ENCODE peak calls at places on chromosome 1, in four cellular contexts. W is CD4-positive, alpha-beta memory T cell; O is HCT116; J is fibroblast of pulmonary artery. G is an unnamed sample.

GRCh38 chr1:71492298-71493041 is 411.6 kb upstream of the ZRANB2 start:
- DNase-seq in O (no peak), W (no peak), J (peak), G (peak)

GRCh38 chr1:99728494-99729235 is 37.8 kb downstream of the FRRS1 start:
- DNase-seq in O (peak), J (peak), W (no peak), G (no peak)

GRCh38 chr1:164713446-164714204 is 154.6 kb downstream of the PBX1 start:
- DNase-seq in J (no peak), W (no peak), O (no peak), G (no peak)

GRCh38 chr1:247456024-247456423 is 1.9 kb downstream of the OR2B11 start:
- DNase-seq in O (no peak), J (no peak), W (no peak), G (no peak)

GRCh38 chr1:186974774-186975181 is 146.0 kb downstream of the PLA2G4A start:
- DNase-seq in J (peak), O (no peak), W (no peak), G (peak)

GRCh38 chr1:28954126-28954525 is 39.8 kb downstream of the EPB41 start:
- DNase-seq in W (no peak), O (no peak), J (no peak), G (no peak)

GRCh38 chr1:108016451-108016920 is 51.5 kb upstream of the VAV3 start:
- DNase-seq in O (no peak), J (peak), W (no peak), G (peak)

GRCh38 chr1:90925928-90926869 is 95.6 kb downstream of the ZNF644 start:
- DNase-seq in J (peak), W (no peak), O (no peak), G (peak)

GRCh38 chr1:228486596-228487335 is 416 bp upstream of the RNF187 start:
- DNase-seq in O (peak), J (peak), W (peak), G (peak)

GRCh38 chr1:154812911-154813816 is 56.9 kb downstream of the KCNN3 start:
- DNase-seq in W (no peak), O (no peak), J (peak), G (peak)

GRCh38 chr1:101312192-101312591 is 75.4 kb downstream of the S1PR1 start:
- DNase-seq in W (no peak), O (no peak), J (no peak), G (no peak)

GRCh38 chr1:205287723-205288122 is 33.8 kb downstream of the NUAK2 start:
- DNase-seq in J (no peak), W (no peak), O (no peak), G (no peak)

GRCh38 chr1:151616505-151616849 is 4.6 kb downstream of the SNX27 start:
- DNase-seq in W (no peak), O (no peak), J (no peak), G (peak)

GRCh38 chr1:31198591-31198990 is 41.1 kb downstream of the NKAIN1 start:
- DNase-seq in O (no peak), W (no peak), J (no peak), G (no peak)

GRCh38 chr1:3391711-3392110 is 62.8 kb upstream of the ARHGEF16 start:
- DNase-seq in J (no peak), W (no peak), O (no peak), G (no peak)

GRCh38 chr1:4692437-4692836 is 38.0 kb downstream of the AJAP1 start:
- DNase-seq in J (no peak), W (no peak), O (no peak), G (no peak)

GRCh38 chr1:59999746-60000145 is 73.2 kb upstream of the CYP2J2 start:
- DNase-seq in W (no peak), O (no peak), J (no peak), G (no peak)

GRCh38 chr1:86207323-86207722 is 50.8 kb upstream of the COL24A1 start:
- DNase-seq in W (no peak), J (peak), O (no peak), G (no peak)

GRCh38 chr1:54121482-54122130 is 31.2 kb downstream of the CDCP2 start:
- DNase-seq in O (peak), W (peak), J (peak), G (peak)

GRCh38 chr1:76854255-76854654 is 13.0 kb upstream of the ST6GALNAC5 start:
- DNase-seq in O (no peak), J (no peak), W (no peak), G (no peak)

GRCh38 chr1:240691521-240692338 is 79.8 kb upstream of the GREM2 start:
- DNase-seq in O (no peak), J (peak), W (peak), G (peak)

GRCh38 chr1:151947140-151947539 is 37.8 kb upstream of the THEM4 start:
- DNase-seq in O (no peak), J (no peak), W (no peak), G (no peak)

GRCh38 chr1:76659171-76659940 is 207.9 kb upstream of the ST6GALNAC5 start:
- DNase-seq in O (no peak), J (no peak), W (no peak), G (no peak)

GRCh38 chr1:181669209-181669608 is 185.9 kb downstream of the CACNA1E start:
- DNase-seq in O (no peak), J (no peak), W (no peak), G (no peak)

GRCh38 chr1:36387141-36387949 is 1.6 kb upstream of the STK40 start:
- DNase-seq in O (no peak), W (no peak), J (peak), G (peak)

GRCh38 chr1:209651148-209651547 is 1.1 kb downstream of the LAMB3 start:
- DNase-seq in O (peak), W (no peak), J (peak), G (peak)

GRCh38 chr1:178094752-178095645 is 1.1 kb downstream of the RASAL2 start:
- DNase-seq in O (no peak), J (peak), W (no peak), G (peak)

GRCh38 chr1:196366817-196367495 is 241.3 kb downstream of the KCNT2 start:
- DNase-seq in J (peak), O (no peak), W (no peak), G (no peak)

GRCh38 chr1:92804721-92805169 is 19.8 kb upstream of the EVI5 start:
- DNase-seq in W (peak), O (peak), J (peak), G (peak)

DNA sequence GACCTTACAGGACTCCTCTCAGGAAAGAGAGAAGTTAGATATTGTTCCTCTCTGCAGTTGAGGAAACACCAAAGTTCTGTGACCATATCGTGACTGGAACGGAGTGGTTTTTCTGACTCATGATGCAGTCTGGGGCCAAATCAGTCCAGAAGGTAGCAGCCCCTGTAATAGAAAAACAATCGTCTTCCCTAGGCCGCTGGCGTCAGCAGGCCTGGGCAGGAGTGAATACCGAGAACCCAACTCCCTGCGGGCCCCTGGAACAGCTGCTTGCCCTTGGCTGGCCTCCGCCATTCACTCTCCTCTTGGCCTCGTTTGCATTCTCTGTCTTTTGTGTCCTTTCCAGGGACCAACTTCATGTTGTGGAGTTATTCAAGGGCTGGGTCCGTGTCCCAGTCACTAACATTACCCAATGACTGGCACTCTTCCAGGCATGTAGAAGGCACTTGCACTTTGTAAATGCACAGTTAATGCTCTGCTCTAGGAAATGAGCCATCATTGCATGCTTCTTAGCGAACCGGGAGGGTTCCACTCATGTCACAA is 10.9 kb upstream of the CD101 start:
- DNase-seq in J (peak), W (no peak), O (no peak), G (no peak)
- H3K4me3 ChIP-seq in J (no peak), W (no peak), O (no peak), G (no peak)

DNA sequence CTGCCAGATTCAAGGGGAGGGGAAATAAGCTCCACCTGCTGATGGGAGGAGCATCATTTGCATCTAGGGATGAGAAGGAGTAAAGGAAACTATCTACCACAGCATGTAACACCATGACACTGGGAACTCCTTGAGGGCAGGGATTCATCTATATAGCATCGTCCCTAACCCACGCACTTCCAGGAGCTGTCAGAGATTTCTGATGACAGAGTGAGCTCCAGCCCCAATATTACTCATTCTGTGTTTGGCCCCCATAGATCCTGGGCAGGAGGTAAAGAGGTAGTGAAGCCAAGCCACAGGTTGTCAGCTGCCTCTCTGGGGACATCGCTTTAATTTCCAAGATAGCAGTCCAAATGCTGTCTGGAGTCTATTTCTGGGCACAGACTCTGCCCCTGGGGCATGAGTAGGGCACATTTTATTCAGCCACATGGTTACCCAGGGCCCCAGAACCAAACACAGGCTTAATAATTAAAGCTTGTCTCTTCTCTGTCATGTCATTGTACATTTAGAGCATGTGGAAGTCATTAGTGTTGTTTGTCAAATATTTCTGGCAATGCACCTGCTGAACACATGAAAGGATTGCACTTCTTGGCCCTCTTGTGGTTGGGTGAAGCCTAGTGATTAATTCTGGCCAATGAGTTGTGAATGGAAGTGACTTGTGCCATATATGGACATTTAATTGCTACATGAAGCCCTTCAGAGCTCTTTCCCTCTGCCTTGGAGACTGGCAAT is 105.9 kb upstream of the POU3F1 start:
- DNase-seq in J (no peak), O (no peak), W (no peak), G (no peak)
- H3K4me3 ChIP-seq in J (no peak), O (no peak), W (no peak), G (no peak)

GRCh38 chr1:203289982-203290260 is 15.4 kb upstream of the BTG2 start:
- DNase-seq in W (no peak), J (no peak), O (no peak), G (no peak)

GRCh38 chr1:203287896-203288295 is 17.4 kb upstream of the BTG2 start:
- DNase-seq in J (no peak), O (no peak), W (no peak), G (no peak)

GRCh38 chr1:203288351-203288894 is 16.9 kb upstream of the BTG2 start:
- DNase-seq in W (no peak), O (no peak), J (no peak), G (no peak)

GRCh38 chr1:203290261-203291089 is 14.8 kb upstream of the BTG2 start:
- DNase-seq in W (peak), O (no peak), J (peak), G (peak)

DNA sequence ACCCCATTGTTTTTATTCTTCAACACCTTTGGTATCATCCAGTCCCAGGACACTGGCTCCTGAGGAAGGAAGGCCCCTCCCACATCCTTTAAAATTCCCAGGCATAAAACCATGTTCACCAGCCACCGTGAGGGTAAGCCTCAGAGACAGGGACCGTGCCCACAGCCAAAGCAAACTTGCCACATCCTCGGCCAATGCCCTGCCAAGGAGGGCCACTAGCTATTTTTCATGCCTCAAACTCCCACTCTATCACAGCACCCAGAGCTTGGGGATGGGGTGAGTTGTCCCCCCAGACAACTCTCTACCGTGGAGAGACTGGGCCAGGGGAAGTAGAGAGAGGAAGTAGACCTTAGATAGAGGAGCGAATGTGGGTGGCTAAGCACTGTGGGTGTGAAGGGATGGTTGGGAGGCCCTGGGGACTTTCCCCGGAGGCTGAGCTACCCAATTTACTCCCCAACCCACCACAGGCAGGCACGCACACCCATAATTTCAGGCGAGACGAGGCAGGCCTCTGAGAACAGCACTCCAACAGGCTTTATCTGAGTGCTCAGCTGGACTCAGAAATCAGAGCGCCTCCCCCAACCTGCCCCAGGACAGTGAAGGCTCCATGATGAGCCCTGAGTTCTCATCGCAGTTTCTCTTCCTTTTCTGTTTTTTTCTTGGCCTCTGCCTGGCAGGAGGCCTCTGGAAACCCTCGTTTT is 15.9 kb upstream of the BTG2 start:
- DNase-seq in W (peak), O (no peak), J (no peak), G (no peak)
- H3K4me3 ChIP-seq in W (peak), O (no peak), J (no peak), G (no peak)

GRCh38 chr1:208253177-208253576 is 9.0 kb upstream of the PLXNA2 start:
- DNase-seq in J (no peak), W (no peak), O (no peak), G (no peak)

GRCh38 chr1:208254862-208255261 is 10.7 kb upstream of the PLXNA2 start:
- DNase-seq in W (no peak), O (no peak), J (peak), G (peak)

GRCh38 chr1:208254376-208254775 is 10.2 kb upstream of the PLXNA2 start:
- DNase-seq in J (no peak), O (no peak), W (no peak), G (no peak)

GRCh38 chr1:208251015-208251414 is 6.8 kb upstream of the PLXNA2 start:
- DNase-seq in W (no peak), J (no peak), O (no peak), G (no peak)

DNA sequence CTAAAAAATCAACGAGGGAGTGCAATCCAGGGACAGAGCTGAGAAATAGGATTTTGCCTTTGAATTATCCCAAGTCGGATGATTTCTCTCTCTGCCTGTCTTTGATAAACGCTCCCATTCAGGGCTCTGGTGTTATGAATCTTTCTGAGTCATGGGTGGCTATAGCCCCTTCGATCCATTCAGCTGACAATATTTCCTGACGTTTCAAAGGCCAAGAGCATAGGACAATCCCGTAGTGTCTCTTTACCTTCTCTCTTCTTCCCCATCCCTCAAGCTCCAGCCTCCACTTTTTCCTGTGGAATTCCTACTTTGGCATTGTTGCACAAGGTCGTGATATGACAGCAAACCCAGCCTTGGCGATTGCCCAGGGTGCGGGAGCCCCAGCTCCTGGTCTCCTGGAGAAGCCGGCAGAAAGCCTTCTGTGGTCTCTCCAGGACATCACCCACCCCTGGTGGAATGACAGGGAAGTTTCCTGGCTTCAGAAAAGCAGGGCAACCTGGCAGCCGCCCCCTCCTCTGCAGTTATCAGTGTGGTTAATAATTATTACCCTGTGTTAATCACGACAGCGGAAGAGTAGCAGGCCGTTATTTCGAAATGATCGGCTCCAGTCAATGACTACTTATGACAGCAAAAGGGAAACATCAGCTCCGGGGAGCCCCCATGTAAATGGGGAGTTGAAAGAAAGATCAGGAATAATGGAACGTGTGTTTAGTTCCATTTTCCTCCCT is 8.1 kb upstream of the PLXNA2 start:
- DNase-seq in J (no peak), W (no peak), O (no peak), G (no peak)
- H3K4me3 ChIP-seq in J (no peak), W (no peak), O (no peak), G (no peak)

GRCh38 chr1:45687014-45687752 is 798 bp upstream of the TMEM69 start:
- DNase-seq in J (peak), O (peak), W (peak), G (peak)
- H3K4me3 ChIP-seq in J (peak), O (peak), W (peak), G (peak)

GRCh38 chr1:203322480-203323179 is 17.3 kb downstream of the BTG2 start:
- DNase-seq in O (no peak), J (peak), W (no peak), G (peak)

GRCh38 chr1:203323587-203323986 is 18.3 kb downstream of the BTG2 start:
- DNase-seq in O (no peak), W (no peak), J (no peak), G (no peak)

GRCh38 chr1:203325004-203325417 is 19.7 kb downstream of the BTG2 start:
- DNase-seq in O (no peak), J (no peak), W (peak), G (no peak)

GRCh38 chr1:203325418-203326091 is 20.2 kb downstream of the BTG2 start:
- DNase-seq in W (no peak), O (no peak), J (no peak), G (no peak)

DNA sequence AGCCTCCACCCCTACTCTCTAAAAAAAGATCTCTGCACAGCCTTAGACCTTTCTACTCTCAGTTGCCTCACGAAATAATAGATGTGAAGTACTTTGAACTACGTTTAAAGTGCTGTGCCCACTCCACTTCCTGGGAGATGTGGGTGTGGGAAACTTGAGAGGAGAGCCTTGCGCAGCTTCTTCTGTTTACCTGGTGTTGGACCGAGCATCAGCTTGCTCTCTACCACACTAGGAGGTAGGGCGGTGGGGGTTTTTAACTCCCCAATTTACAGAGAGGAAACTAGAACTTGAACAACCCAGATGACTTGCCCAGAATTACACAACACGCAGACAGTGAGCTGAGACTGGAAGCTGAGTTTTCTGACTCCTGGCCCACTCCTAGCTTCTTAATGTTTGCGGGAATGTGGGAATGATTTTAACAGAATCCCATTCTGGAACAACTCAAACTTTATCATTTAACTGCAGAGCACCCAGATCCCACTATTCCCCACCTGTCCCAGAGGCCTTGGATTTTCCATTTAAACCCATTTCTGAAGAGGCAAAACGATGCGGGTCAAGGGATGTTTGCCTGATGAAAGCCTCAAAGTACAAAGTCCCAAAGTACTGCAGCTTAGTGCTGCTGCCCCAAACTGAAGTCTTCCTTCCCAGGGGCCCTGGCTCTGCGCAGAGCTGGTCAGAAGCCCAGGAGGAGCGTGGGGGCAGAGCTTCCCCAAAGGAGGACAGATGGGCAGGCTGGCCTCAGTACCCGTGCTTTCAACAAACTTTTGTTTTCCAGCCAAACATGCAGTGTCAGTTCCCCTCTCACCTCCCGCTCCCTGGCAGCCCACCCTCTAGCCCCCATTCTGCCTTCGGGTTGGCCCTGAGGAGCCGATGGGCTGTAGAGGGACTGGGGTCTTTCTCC is 19.0 kb downstream of the BTG2 start:
- DNase-seq in O (no peak), J (no peak), W (peak), G (no peak)
- H3K4me3 ChIP-seq in O (no peak), J (no peak), W (peak), G (no peak)

GRCh38 chr1:52140633-52141512 is 1.0 kb upstream of the ZFYVE9 start:
- DNase-seq in O (no peak), J (no peak), W (no peak), G (peak)
- H3K4me3 ChIP-seq in O (peak), J (no peak), W (no peak), G (no peak)

G was measured in fibroblast of villous mesenchyme.